ENCODE peak calls at places on chromosomes 2 and 18, in six cellular contexts. One of them, this sample, is unnamed.

GRCh38 chr2:66435963-66436362 is 1.0 kb downstream of the MEIS1 start:
- DNase-seq in AG09309: no peak
- DNase-seq in stimulated activated CD8-positive, alpha-beta memory T cell treated with anti-CD3 and anti-CD28 coated beads, Interleukin-4, amount 100 ng/mL, for 1 hour: no peak
- DNase-seq in ACHN: no peak
- DNase-seq in left ventricle myocardium inferior: no peak
- DNase-seq in neural crest cell: no peak
- DNase-seq in this sample: no peak

GRCh38 chr2:27989149-27989548 is 98.6 kb downstream of the BABAM2 start:
- DNase-seq in AG09309: no peak
- DNase-seq in neural crest cell: no peak
- DNase-seq in ACHN: peak
- DNase-seq in left ventricle myocardium inferior: no peak
- DNase-seq in stimulated activated CD8-positive, alpha-beta memory T cell treated with anti-CD3 and anti-CD28 coated beads, Interleukin-4, amount 100 ng/mL, for 1 hour: no peak
- DNase-seq in this sample: no peak

GRCh38 chr2:20471148-20471547 is 24.3 kb downstream of the RHOB start:
- DNase-seq in neural crest cell: no peak
- DNase-seq in stimulated activated CD8-positive, alpha-beta memory T cell treated with anti-CD3 and anti-CD28 coated beads, Interleukin-4, amount 100 ng/mL, for 1 hour: no peak
- DNase-seq in left ventricle myocardium inferior: no peak
- DNase-seq in AG09309: no peak
- DNase-seq in ACHN: no peak
- DNase-seq in this sample: no peak

GRCh38 chr2:43228782-43229659 is 2.6 kb upstream of the ZFP36L2 start:
- DNase-seq in ACHN: no peak
- DNase-seq in stimulated activated CD8-positive, alpha-beta memory T cell treated with anti-CD3 and anti-CD28 coated beads, Interleukin-4, amount 100 ng/mL, for 1 hour: no peak
- DNase-seq in left ventricle myocardium inferior: no peak
- DNase-seq in neural crest cell: no peak
- DNase-seq in AG09309: no peak
- DNase-seq in this sample: no peak

GRCh38 chr2:38245114-38245641 is 131.9 kb downstream of the ATL2 start:
- DNase-seq in ACHN: no peak
- DNase-seq in neural crest cell: no peak
- DNase-seq in left ventricle myocardium inferior: no peak
- DNase-seq in stimulated activated CD8-positive, alpha-beta memory T cell treated with anti-CD3 and anti-CD28 coated beads, Interleukin-4, amount 100 ng/mL, for 1 hour: no peak
- DNase-seq in AG09309: no peak
- DNase-seq in this sample: no peak

GRCh38 chr2:43270930-43271615 is 44.7 kb upstream of the ZFP36L2 start:
- DNase-seq in ACHN: no peak
- DNase-seq in AG09309: no peak
- DNase-seq in neural crest cell: no peak
- DNase-seq in left ventricle myocardium inferior: no peak
- DNase-seq in stimulated activated CD8-positive, alpha-beta memory T cell treated with anti-CD3 and anti-CD28 coated beads, Interleukin-4, amount 100 ng/mL, for 1 hour: no peak
- DNase-seq in this sample: no peak

GRCh38 chr18:36176739-36177138 is 10.6 kb upstream of the MOCOS start:
- DNase-seq in neural crest cell: no peak
- DNase-seq in ACHN: no peak
- DNase-seq in stimulated activated CD8-positive, alpha-beta memory T cell treated with anti-CD3 and anti-CD28 coated beads, Interleukin-4, amount 100 ng/mL, for 1 hour: no peak
- DNase-seq in AG09309: no peak
- DNase-seq in left ventricle myocardium inferior: no peak
- DNase-seq in this sample: no peak

GRCh38 chr18:36724169-36724568 is 104.6 kb downstream of the TPGS2 start:
- DNase-seq in AG09309: no peak
- DNase-seq in left ventricle myocardium inferior: no peak
- DNase-seq in stimulated activated CD8-positive, alpha-beta memory T cell treated with anti-CD3 and anti-CD28 coated beads, Interleukin-4, amount 100 ng/mL, for 1 hour: no peak
- DNase-seq in neural crest cell: no peak
- DNase-seq in ACHN: no peak
- DNase-seq in this sample: no peak

GRCh38 chr18:10381516-10381915 is 72.9 kb upstream of the APCDD1 start:
- DNase-seq in AG09309: no peak
- DNase-seq in left ventricle myocardium inferior: no peak
- DNase-seq in neural crest cell: no peak
- DNase-seq in ACHN: no peak
- DNase-seq in stimulated activated CD8-positive, alpha-beta memory T cell treated with anti-CD3 and anti-CD28 coated beads, Interleukin-4, amount 100 ng/mL, for 1 hour: no peak
- DNase-seq in this sample: no peak